ENCODE peak calls at places on chromosomes 12 and 14, in nine cellular contexts. A is CD8-positive, alpha-beta T cell; T is heart right ventricle; M is breast epithelium; P is lower lobe of right lung; X is A549; J is neural progenitor cell; Z is CD8-positive, alpha-beta memory T cell; C is fibroblast of lung. I is an unnamed sample.

GRCh38 chr12:72246370-72246769 is 25.8 kb upstream of the TRHDE start:
- DNase-seq in A (no peak), T (no peak), M (no peak), P (no peak), X (no peak), J (no peak), Z (no peak), C (no peak), I (no peak)

GRCh38 chr12:115474525-115475353 is 790.8 kb upstream of the TBX3 start:
- DNase-seq in A (no peak), T (no peak), M (no peak), P (no peak), X (no peak), J (no peak), Z (no peak), C (no peak), I (no peak)

GRCh38 chr12:88833641-88834116 is 253.4 kb upstream of the KITLG start:
- DNase-seq in A (no peak), T (no peak), M (no peak), P (no peak), X (no peak), J (no peak), Z (no peak), C (peak; percentile 27), I (no peak)

GRCh38 chr14:50943261-50943942 is 881 bp downstream of the PYGL start:
- DNase-seq in A (no peak), T (peak; percentile 17), M (no peak), P (peak; percentile 70), X (peak; percentile 58), J (peak; percentile 87), Z (no peak), C (peak; percentile 52), I (peak; percentile 75)

GRCh38 chr14:58817846-58818245 is 180.1 kb downstream of the DACT1 start:
- DNase-seq in A (no peak), T (no peak), M (no peak), P (no peak), X (no peak), J (no peak), Z (no peak), C (peak; percentile 35), I (no peak)

GRCh38 chr14:94340533-94340932 is 17.4 kb upstream of the SERPINA6 start:
- DNase-seq in A (no peak), T (no peak), M (no peak), P (no peak), X (no peak), J (no peak), Z (no peak), C (no peak), I (no peak)

GRCh38 chr12:39459027-39459434 is 16.1 kb upstream of the KIF21A start:
- DNase-seq in A (no peak), T (no peak), M (no peak), P (no peak), X (no peak), J (no peak), Z (no peak), C (no peak), I (no peak)

GRCh38 chr14:99224116-99224910 is 47.7 kb downstream of the BCL11B start:
- DNase-seq in A (no peak), T (no peak), M (no peak), P (no peak), X (no peak), J (no peak), Z (no peak), C (no peak), I (no peak)

GRCh38 chr12:587551-588322 is 75.5 kb downstream of the NINJ2 start:
- DNase-seq in A (no peak), T (no peak), M (no peak), P (no peak), X (no peak), J (no peak), Z (no peak), C (no peak), I (no peak)

GRCh38 chr14:91231446-91231845 is 13.1 kb downstream of the GPR68 start:
- DNase-seq in A (no peak), T (no peak), M (no peak), P (no peak), X (no peak), J (no peak), Z (no peak), C (no peak), I (no peak)

GRCh38 chr14:77306406-77307098 is 14.1 kb downstream of the POMT2 start:
- DNase-seq in A (no peak), T (no peak), M (no peak), P (no peak), X (no peak), J (peak; percentile 34), Z (no peak), C (no peak), I (no peak)

GRCh38 chr12:79921786-79922185 is 13.1 kb downstream of the PPP1R12A start:
- DNase-seq in A (no peak), T (no peak), M (no peak), P (no peak), X (no peak), J (no peak), Z (no peak), C (no peak), I (no peak)

GRCh38 chr14:89096946-89097345 is 272.5 kb downstream of the TTC8 start:
- DNase-seq in A (no peak), T (no peak), M (no peak), P (no peak), X (no peak), J (no peak), Z (no peak), C (no peak), I (no peak)

GRCh38 chr12:92070054-92070863 is 75.4 kb downstream of the BTG1 start:
- DNase-seq in A (no peak), T (no peak), M (no peak), P (no peak), X (peak; percentile 63), J (no peak), Z (no peak), C (no peak), I (no peak)

GRCh38 chr12:79266511-79267129 is 402.0 kb downstream of the SYT1 start:
- DNase-seq in A (no peak), T (no peak), M (no peak), P (no peak), X (no peak), J (peak; percentile 37), Z (no peak), C (no peak), I (no peak)

GRCh38 chr12:109910969-109911348 is 10.9 kb downstream of the TCHP start:
- DNase-seq in A (no peak), T (no peak), M (no peak), P (peak; percentile 47), X (peak; percentile 81), J (peak; percentile 77), Z (no peak), C (peak; percentile 25), I (no peak)

GRCh38 chr12:28378749-28379148 is 188.5 kb downstream of the CCDC91 start:
- DNase-seq in A (no peak), T (no peak), M (no peak), P (no peak), X (no peak), J (no peak), Z (no peak), C (peak; percentile 11), I (no peak)

GRCh38 chr14:95514131-95515079 is 2.0 kb downstream of the SYNE3 start:
- DNase-seq in A (no peak), T (no peak), M (no peak), P (peak; percentile 54), X (no peak), J (no peak), Z (no peak), C (no peak), I (no peak)
- H3K27ac ChIP-seq in A (peak overlapping the region; percentile 59), T (peak overlapping the region; percentile 95), M (peak overlapping the region; percentile 79), P (peak overlapping the region; percentile 80), X (no peak overlapping the region), J (no peak overlapping the region), Z (no peak overlapping the region), C (no peak overlapping the region), I (peak overlapping the region; percentile 81)

DNA sequence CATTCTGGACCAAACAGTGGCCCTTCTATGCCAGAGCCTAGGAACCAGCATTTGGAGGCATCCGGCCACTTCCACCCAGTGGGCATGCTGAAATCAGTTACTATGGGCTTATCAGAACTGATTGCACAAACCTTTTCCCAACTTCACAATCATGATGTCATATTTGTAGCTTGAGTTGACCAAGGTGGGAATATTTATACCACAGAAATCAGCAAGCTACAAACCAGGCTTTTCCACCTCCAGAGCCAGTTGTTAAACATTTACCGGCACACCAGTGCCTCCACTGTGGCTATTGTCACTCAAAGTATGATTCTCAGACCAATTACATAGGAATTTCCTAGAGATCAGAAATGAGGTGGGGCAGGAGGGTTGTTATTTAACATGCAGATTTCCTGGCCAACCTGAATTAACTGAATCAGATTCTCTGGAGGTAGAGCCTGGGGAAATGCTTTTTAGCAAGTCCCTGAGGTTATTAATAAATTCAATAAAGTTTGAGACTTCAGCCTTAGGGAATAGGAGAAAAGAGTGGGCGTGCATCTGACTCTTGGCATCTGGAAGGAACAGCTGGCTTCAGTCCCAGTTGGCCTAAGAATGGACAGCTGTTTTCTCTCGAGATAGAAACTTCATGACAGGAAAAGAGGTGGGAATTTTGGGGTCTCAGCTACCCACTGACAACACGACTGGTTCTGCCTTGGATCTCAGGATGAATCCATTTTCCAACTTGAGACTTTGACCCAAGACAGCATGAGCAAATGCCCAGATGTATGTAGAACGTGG is 273.8 kb downstream of the ZFP36L1 start:
- DNase-seq in A (no peak), T (peak; percentile 65), M (no peak), P (no peak), X (no peak), J (no peak), Z (no peak), C (peak; percentile 69), I (no peak)
- H3K4me3 ChIP-seq in A (no peak overlapping the region), T (no peak overlapping the region), M (no peak overlapping the region), P (no peak overlapping the region), X (no peak overlapping the region), J (no peak overlapping the region), Z (no peak overlapping the region), C (no peak overlapping the region), I (no peak overlapping the region)

DNA sequence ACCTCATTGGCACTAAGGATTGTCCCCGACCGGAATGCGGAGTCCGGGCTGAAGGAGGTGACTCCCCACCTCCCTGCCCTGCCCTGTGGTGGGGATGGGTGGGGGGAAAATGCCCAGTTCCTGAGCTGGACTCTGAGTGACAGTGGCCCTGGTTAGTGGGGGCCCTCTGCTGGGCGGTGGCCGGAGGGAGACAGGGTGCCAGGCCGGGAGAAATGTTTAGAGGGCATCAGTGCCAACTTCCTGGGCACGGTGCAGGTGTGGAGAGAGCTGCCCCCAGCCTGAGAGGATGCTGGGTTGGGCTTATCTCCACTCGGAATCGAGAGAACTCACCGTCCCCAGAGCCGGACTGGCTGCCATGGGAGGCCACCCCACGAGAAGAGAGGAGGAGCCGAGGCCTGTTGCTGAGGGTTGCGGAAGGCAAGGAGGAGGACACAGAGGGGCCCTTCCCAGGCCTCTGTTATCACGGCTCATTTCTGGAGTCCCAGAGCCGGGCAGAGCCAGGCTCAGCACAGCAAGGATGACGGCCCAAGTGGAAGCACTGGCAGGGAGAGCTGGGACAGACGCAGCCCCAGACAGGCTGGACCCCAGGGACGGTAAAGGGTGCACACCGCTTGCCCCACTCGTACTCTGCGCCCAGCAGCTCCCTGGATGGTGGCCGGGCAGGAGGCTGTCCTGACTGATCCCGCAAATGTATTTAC is 156.7 kb downstream of the KIF26A start:
- DNase-seq in A (no peak), T (no peak), M (no peak), P (peak; percentile 31), X (no peak), J (no peak), Z (peak; percentile 21), C (no peak), I (peak; percentile 70)
- H3K4me1 ChIP-seq in A (no peaks in the 10 kb centered on the region), T (peaks cover 6% of the 10 kb centered on the region), M (no peaks in the 10 kb centered on the region), P (peaks cover 3% of the 10 kb centered on the region), X (peaks cover 21% of the 10 kb centered on the region), J (peaks cover 16% of the 10 kb centered on the region), Z (no peaks in the 10 kb centered on the region), C (no peaks in the 10 kb centered on the region), I (no peaks in the 10 kb centered on the region)

GRCh38 chr12:29990971-29991370 is 207.2 kb upstream of the TMTC1 start:
- DNase-seq in A (no peak), T (no peak), M (no peak), P (no peak), X (no peak), J (no peak), Z (no peak), C (no peak), I (no peak)
- H3K27ac ChIP-seq in A (no peak overlapping the region), T (no peak overlapping the region), M (no peak overlapping the region), P (no peak overlapping the region), X (no peak overlapping the region), J (no peak overlapping the region), Z (no peak overlapping the region), C (no peak overlapping the region), I (no peak overlapping the region)